ENCODE peak calls at places on chromosome 7, in five cellular contexts. One of them, this sample, is unnamed.

GRCh38 chr7:134448359-134449229 is 10.3 kb downstream of the AKR1B1 start:
- DNase-seq in neuronal stem cell: no peak
- DNase-seq in lower lobe of right lung: no peak
- DNase-seq in heart left ventricle: no peak
- DNase-seq in WERI-Rb-1: no peak
- DNase-seq in this sample: no peak

GRCh38 chr7:151088856-151089699 is 2.8 kb downstream of the AGAP3 start:
- DNase-seq in neuronal stem cell: peak; percentile 58
- DNase-seq in lower lobe of right lung: peak; percentile 87
- DNase-seq in heart left ventricle: peak; percentile 83
- DNase-seq in WERI-Rb-1: peak; percentile 89
- DNase-seq in this sample: peak; percentile 90

GRCh38 chr7:149141893-149142292 is 5.4 kb upstream of the ZNF398 start:
- DNase-seq in neuronal stem cell: no peak
- DNase-seq in lower lobe of right lung: no peak
- DNase-seq in heart left ventricle: no peak
- DNase-seq in WERI-Rb-1: no peak
- DNase-seq in this sample: no peak

GRCh38 chr7:158011941-158012340 is 575.7 kb downstream of the PTPRN2 start:
- DNase-seq in neuronal stem cell: no peak
- DNase-seq in lower lobe of right lung: no peak
- DNase-seq in heart left ventricle: no peak
- DNase-seq in WERI-Rb-1: no peak
- DNase-seq in this sample: no peak

GRCh38 chr7:111931016-111931517 is 275.1 kb downstream of the DOCK4 start:
- DNase-seq in neuronal stem cell: peak; percentile 21
- DNase-seq in lower lobe of right lung: no peak
- DNase-seq in heart left ventricle: no peak
- DNase-seq in WERI-Rb-1: no peak
- DNase-seq in this sample: peak; percentile 50

GRCh38 chr7:94276046-94276445 is 118.6 kb upstream of the COL1A2 start:
- DNase-seq in neuronal stem cell: no peak
- DNase-seq in lower lobe of right lung: no peak
- DNase-seq in heart left ventricle: no peak
- DNase-seq in WERI-Rb-1: no peak
- DNase-seq in this sample: no peak

GRCh38 chr7:141072548-141073172 is 1.2 kb upstream of the TMEM178B start:
- DNase-seq in neuronal stem cell: peak; percentile 48
- DNase-seq in lower lobe of right lung: no peak
- DNase-seq in heart left ventricle: peak; percentile 77
- DNase-seq in WERI-Rb-1: peak; percentile 53
- DNase-seq in this sample: peak; percentile 62

GRCh38 chr7:17212188-17212587 is 86.3 kb upstream of the AHR start:
- DNase-seq in neuronal stem cell: no peak
- DNase-seq in lower lobe of right lung: no peak
- DNase-seq in heart left ventricle: no peak
- DNase-seq in WERI-Rb-1: no peak
- DNase-seq in this sample: no peak

GRCh38 chr7:17434841-17435692 is 136.6 kb downstream of the AHR start:
- DNase-seq in neuronal stem cell: no peak
- DNase-seq in lower lobe of right lung: no peak
- DNase-seq in heart left ventricle: no peak
- DNase-seq in WERI-Rb-1: no peak
- DNase-seq in this sample: no peak

GRCh38 chr7:100865971-100866720 is 1.0 kb upstream of the TRIP6 start:
- DNase-seq in neuronal stem cell: no peak
- DNase-seq in lower lobe of right lung: peak; percentile 89
- DNase-seq in heart left ventricle: peak; percentile 87
- DNase-seq in WERI-Rb-1: no peak
- DNase-seq in this sample: no peak

GRCh38 chr7:102404005-102404861 is 8.1 kb downstream of the PRKRIP1 start:
- DNase-seq in neuronal stem cell: peak; percentile 23
- DNase-seq in lower lobe of right lung: peak; percentile 57
- DNase-seq in heart left ventricle: no peak
- DNase-seq in WERI-Rb-1: peak; percentile 58
- DNase-seq in this sample: peak; percentile 48

GRCh38 chr7:45543470-45543869 is 30.7 kb upstream of the ADCY1 start:
- DNase-seq in neuronal stem cell: no peak
- DNase-seq in lower lobe of right lung: no peak
- DNase-seq in heart left ventricle: no peak
- DNase-seq in WERI-Rb-1: no peak
- DNase-seq in this sample: no peak

GRCh38 chr7:3575753-3576531 is 274.9 kb downstream of the SDK1 start:
- DNase-seq in neuronal stem cell: no peak
- DNase-seq in lower lobe of right lung: no peak
- DNase-seq in heart left ventricle: no peak
- DNase-seq in WERI-Rb-1: no peak
- DNase-seq in this sample: no peak

GRCh38 chr7:30755384-30756154 is 3.6 kb downstream of the INMT start:
- DNase-seq in neuronal stem cell: no peak
- DNase-seq in lower lobe of right lung: no peak
- DNase-seq in heart left ventricle: peak; percentile 86
- DNase-seq in WERI-Rb-1: no peak
- DNase-seq in this sample: no peak

DNA sequence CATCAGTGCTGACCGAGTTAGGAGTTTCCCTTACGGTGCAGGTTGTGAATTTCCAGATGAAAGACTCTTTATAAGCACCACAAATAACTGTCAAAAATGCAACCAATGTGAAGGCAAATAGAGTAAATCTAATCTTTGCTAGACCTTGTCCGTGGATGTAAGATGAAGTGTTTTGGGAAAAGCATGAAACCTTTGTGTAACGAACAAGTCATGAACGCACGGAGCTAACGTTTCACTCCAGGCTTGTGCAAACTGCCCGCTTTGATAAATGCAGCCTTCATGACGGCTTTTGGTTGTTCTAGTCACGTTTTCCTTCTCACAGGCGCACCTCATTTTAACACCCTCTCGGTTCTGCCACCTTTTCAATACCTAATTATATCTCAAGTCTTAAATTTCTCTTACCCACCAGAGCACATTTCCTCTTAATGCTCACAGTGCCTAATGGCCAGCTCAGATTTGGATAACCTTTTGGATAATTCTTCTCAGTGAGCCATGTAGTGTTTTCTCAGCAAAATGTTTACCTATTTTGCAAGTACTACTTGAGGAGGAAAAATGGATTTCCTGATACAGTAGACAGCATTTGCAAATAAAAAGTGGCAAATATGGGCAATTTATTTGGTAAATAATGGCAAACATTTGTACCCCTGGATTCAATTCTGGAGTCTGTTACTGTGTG is 63.2 kb downstream of the HECW1 start:
- DNase-seq in neuronal stem cell: no peak
- DNase-seq in lower lobe of right lung: no peak
- DNase-seq in heart left ventricle: no peak
- DNase-seq in WERI-Rb-1: no peak
- DNase-seq in this sample: no peak
- H3K27ac ChIP-seq in neuronal stem cell: no peak overlapping the region
- H3K27ac ChIP-seq in lower lobe of right lung: no peak overlapping the region
- H3K27ac ChIP-seq in heart left ventricle: no peak overlapping the region
- H3K27ac ChIP-seq in WERI-Rb-1: no peak overlapping the region
- H3K27ac ChIP-seq in this sample: no peak overlapping the region

GRCh38 chr7:2564970-2565546 is 6.3 kb downstream of the IQCE start:
- DNase-seq in neuronal stem cell: no peak
- DNase-seq in lower lobe of right lung: peak; percentile 11
- DNase-seq in heart left ventricle: no peak
- DNase-seq in WERI-Rb-1: no peak
- DNase-seq in this sample: no peak

GRCh38 chr7:2568521-2569223 is 9.9 kb downstream of the IQCE start:
- DNase-seq in neuronal stem cell: no peak
- DNase-seq in lower lobe of right lung: peak; percentile 20
- DNase-seq in heart left ventricle: no peak
- DNase-seq in WERI-Rb-1: no peak
- DNase-seq in this sample: no peak

GRCh38 chr7:2566890-2567662 is 8.3 kb downstream of the IQCE start:
- DNase-seq in neuronal stem cell: no peak
- DNase-seq in lower lobe of right lung: peak; percentile 37
- DNase-seq in heart left ventricle: no peak
- DNase-seq in WERI-Rb-1: no peak
- DNase-seq in this sample: no peak

GRCh38 chr7:2567663-2568238 is 9.0 kb downstream of the IQCE start:
- DNase-seq in neuronal stem cell: no peak
- DNase-seq in lower lobe of right lung: peak; percentile 51
- DNase-seq in heart left ventricle: no peak
- DNase-seq in WERI-Rb-1: no peak
- DNase-seq in this sample: peak; percentile 37

DNA sequence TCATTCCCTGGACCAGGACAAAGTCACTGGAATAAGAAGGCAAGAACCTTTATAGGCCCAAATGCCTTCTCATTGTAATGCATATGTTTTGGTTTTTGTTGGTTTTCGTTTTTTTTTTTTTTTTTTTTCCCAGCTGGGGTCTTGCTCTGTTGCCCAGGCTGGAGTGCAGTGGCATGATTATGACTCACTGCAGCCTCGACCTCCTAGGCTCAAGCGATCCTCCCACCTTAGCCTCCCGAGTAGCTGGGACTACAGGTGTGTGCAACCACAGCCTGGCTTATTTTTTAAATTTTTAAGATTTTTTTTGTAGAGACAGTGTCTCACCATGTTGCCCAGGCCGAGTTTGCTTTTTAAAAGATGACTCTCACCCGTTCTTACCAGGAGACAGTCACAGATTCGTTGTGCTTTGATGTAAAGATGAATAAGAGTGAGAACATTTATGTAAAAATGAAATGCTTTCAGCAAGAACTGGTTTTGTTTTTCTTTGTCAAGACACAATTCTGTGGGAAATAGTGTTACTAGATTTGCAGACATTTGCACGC is 7.6 kb downstream of the IQCE start:
- DNase-seq in neuronal stem cell: no peak
- DNase-seq in lower lobe of right lung: peak; percentile 10
- DNase-seq in heart left ventricle: no peak
- DNase-seq in WERI-Rb-1: no peak
- DNase-seq in this sample: no peak
- H3K4me3 ChIP-seq in neuronal stem cell: no peak overlapping the region
- H3K4me3 ChIP-seq in lower lobe of right lung: no peak overlapping the region
- H3K4me3 ChIP-seq in heart left ventricle: no peak overlapping the region
- H3K4me3 ChIP-seq in WERI-Rb-1: no peak overlapping the region
- H3K4me3 ChIP-seq in this sample: no peak overlapping the region

DNA sequence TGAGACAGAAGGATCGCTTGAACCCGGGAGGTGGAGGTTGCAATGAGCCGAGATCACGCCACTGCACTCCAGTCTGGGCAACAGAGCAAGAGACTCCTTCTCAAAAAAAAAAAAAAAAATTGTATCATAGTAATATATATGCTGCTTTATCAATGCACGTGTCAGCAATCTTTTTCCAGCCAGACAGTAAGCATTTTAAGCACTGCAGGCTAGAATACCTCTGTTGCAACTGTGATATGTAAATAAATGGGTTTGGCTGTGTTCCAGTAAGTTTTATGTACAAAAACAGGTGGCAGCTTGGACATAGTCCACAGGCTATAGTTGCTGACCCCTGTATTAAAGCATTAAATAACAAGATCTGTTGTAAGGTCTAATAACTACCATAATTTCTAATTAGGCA is 161.6 kb downstream of the ELMO1 start:
- DNase-seq in neuronal stem cell: no peak
- DNase-seq in lower lobe of right lung: no peak
- DNase-seq in heart left ventricle: no peak
- DNase-seq in WERI-Rb-1: no peak
- DNase-seq in this sample: peak; percentile 56
- H3K27ac ChIP-seq in neuronal stem cell: no peak overlapping the region
- H3K27ac ChIP-seq in lower lobe of right lung: no peak overlapping the region
- H3K27ac ChIP-seq in heart left ventricle: no peak overlapping the region
- H3K27ac ChIP-seq in WERI-Rb-1: no peak overlapping the region
- H3K27ac ChIP-seq in this sample: peak overlapping the region; percentile 58

GRCh38 chr7:156128496-156128895 is 316.2 kb upstream of the SHH start:
- DNase-seq in neuronal stem cell: no peak
- DNase-seq in lower lobe of right lung: no peak
- DNase-seq in heart left ventricle: no peak
- DNase-seq in WERI-Rb-1: no peak
- DNase-seq in this sample: no peak
- H3K4me3 ChIP-seq in neuronal stem cell: no peak overlapping the region
- H3K4me3 ChIP-seq in lower lobe of right lung: no peak overlapping the region
- H3K4me3 ChIP-seq in heart left ventricle: no peak overlapping the region
- H3K4me3 ChIP-seq in WERI-Rb-1: no peak overlapping the region
- H3K4me3 ChIP-seq in this sample: no peak overlapping the region

DNA sequence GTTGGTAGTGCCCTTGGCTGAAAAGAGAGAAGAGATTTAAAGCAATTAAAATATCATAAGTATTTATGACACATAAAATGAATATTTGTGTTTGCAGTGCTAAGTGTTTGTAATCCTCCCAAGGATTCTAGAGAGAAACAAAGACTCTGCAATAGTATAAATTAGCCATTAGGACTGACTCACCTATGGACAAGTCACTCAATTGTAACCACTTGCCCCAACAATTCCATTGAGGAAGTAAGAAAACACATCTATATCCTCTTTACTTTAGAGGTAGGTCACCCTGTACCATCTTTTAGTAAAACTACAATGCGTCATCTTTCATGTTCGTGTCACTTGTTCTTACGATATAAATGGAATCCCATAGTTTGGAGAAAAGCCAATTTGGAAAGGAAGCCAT is 85.7 kb upstream of the INHBA start:
- DNase-seq in neuronal stem cell: no peak
- DNase-seq in lower lobe of right lung: no peak
- DNase-seq in heart left ventricle: no peak
- DNase-seq in WERI-Rb-1: no peak
- DNase-seq in this sample: no peak
- H3K27ac ChIP-seq in neuronal stem cell: no peak overlapping the region
- H3K27ac ChIP-seq in lower lobe of right lung: no peak overlapping the region
- H3K27ac ChIP-seq in heart left ventricle: no peak overlapping the region
- H3K27ac ChIP-seq in WERI-Rb-1: no peak overlapping the region
- H3K27ac ChIP-seq in this sample: no peak overlapping the region

DNA sequence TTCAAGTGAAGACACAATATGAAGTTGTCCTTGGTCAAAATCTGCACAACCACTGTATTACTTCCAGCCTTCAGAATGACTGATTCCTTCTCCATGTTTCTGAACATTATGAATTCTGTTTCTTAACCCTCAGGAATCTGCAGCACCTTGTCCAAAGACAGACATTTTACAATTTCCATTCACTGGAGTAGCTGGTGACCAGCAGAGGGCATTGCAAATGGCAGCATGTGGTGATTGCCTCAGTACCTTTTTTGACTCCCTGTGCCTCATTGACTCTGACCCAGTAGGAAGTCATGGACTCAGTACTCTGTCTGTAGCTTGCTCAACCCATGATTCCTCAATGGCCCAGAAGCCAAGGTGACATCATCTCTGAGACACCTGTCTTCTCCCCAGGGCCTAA is 879 bp upstream of the VPS41 start:
- DNase-seq in neuronal stem cell: no peak
- DNase-seq in lower lobe of right lung: no peak
- DNase-seq in heart left ventricle: no peak
- DNase-seq in WERI-Rb-1: no peak
- DNase-seq in this sample: no peak
- H3K4me3 ChIP-seq in neuronal stem cell: no peak overlapping the region
- H3K4me3 ChIP-seq in lower lobe of right lung: no peak overlapping the region
- H3K4me3 ChIP-seq in heart left ventricle: no peak overlapping the region
- H3K4me3 ChIP-seq in WERI-Rb-1: no peak overlapping the region
- H3K4me3 ChIP-seq in this sample: no peak overlapping the region